ENCODE peak calls at places on chromosomes 5 and 9, in eight cellular contexts. One of them, this sample, is unnamed.

GRCh38 chr5:150514708-150515211 is 6.8 kb downstream of the NDST1 start:
- DNase-seq in HTR-8/SVneo: no peak
- DNase-seq in stimulated activated CD4-positive, alpha-beta T cell treated with anti-CD3 and anti-CD28 coated beads, Interleukin-4, amount 100 ng/mL, for 48 hours: no peak
- DNase-seq in esophagus squamous epithelium: no peak
- DNase-seq in pancreas: peak; percentile 57
- DNase-seq in KBM-7: no peak
- DNase-seq in activated naive CD4-positive, alpha-beta T cell: no peak
- DNase-seq in tibial nerve: no peak
- DNase-seq in this sample: no peak

GRCh38 chr5:167702014-167702413 is 589.4 kb upstream of the WWC1 start:
- DNase-seq in HTR-8/SVneo: no peak
- DNase-seq in stimulated activated CD4-positive, alpha-beta T cell treated with anti-CD3 and anti-CD28 coated beads, Interleukin-4, amount 100 ng/mL, for 48 hours: no peak
- DNase-seq in esophagus squamous epithelium: no peak
- DNase-seq in pancreas: no peak
- DNase-seq in KBM-7: no peak
- DNase-seq in activated naive CD4-positive, alpha-beta T cell: no peak
- DNase-seq in tibial nerve: no peak
- DNase-seq in this sample: peak; percentile 82

GRCh38 chr9:113649054-113649453 is 185.5 kb downstream of the RGS3 start:
- DNase-seq in HTR-8/SVneo: no peak
- DNase-seq in stimulated activated CD4-positive, alpha-beta T cell treated with anti-CD3 and anti-CD28 coated beads, Interleukin-4, amount 100 ng/mL, for 48 hours: no peak
- DNase-seq in esophagus squamous epithelium: no peak
- DNase-seq in pancreas: no peak
- DNase-seq in KBM-7: no peak
- DNase-seq in activated naive CD4-positive, alpha-beta T cell: no peak
- DNase-seq in tibial nerve: no peak
- DNase-seq in this sample: peak; percentile 23

GRCh38 chr9:134637696-134638502 is 3.7 kb upstream of the COL5A1 start:
- DNase-seq in HTR-8/SVneo: no peak
- DNase-seq in stimulated activated CD4-positive, alpha-beta T cell treated with anti-CD3 and anti-CD28 coated beads, Interleukin-4, amount 100 ng/mL, for 48 hours: no peak
- DNase-seq in esophagus squamous epithelium: no peak
- DNase-seq in pancreas: no peak
- DNase-seq in KBM-7: no peak
- DNase-seq in activated naive CD4-positive, alpha-beta T cell: no peak
- DNase-seq in tibial nerve: no peak
- DNase-seq in this sample: no peak

GRCh38 chr9:37172511-37172910 is 52.1 kb downstream of the ZCCHC7 start:
- DNase-seq in HTR-8/SVneo: no peak
- DNase-seq in stimulated activated CD4-positive, alpha-beta T cell treated with anti-CD3 and anti-CD28 coated beads, Interleukin-4, amount 100 ng/mL, for 48 hours: no peak
- DNase-seq in esophagus squamous epithelium: no peak
- DNase-seq in pancreas: no peak
- DNase-seq in KBM-7: no peak
- DNase-seq in activated naive CD4-positive, alpha-beta T cell: no peak
- DNase-seq in tibial nerve: no peak
- DNase-seq in this sample: no peak

GRCh38 chr9:30574355-30575151 is 1809.9 kb upstream of the ACO1 start:
- DNase-seq in HTR-8/SVneo: no peak
- DNase-seq in stimulated activated CD4-positive, alpha-beta T cell treated with anti-CD3 and anti-CD28 coated beads, Interleukin-4, amount 100 ng/mL, for 48 hours: no peak
- DNase-seq in esophagus squamous epithelium: no peak
- DNase-seq in pancreas: peak; percentile 6
- DNase-seq in KBM-7: no peak
- DNase-seq in activated naive CD4-positive, alpha-beta T cell: no peak
- DNase-seq in tibial nerve: no peak
- DNase-seq in this sample: no peak

GRCh38 chr5:138849439-138849838 is 25.7 kb downstream of the LRRTM2 start:
- DNase-seq in HTR-8/SVneo: no peak
- DNase-seq in stimulated activated CD4-positive, alpha-beta T cell treated with anti-CD3 and anti-CD28 coated beads, Interleukin-4, amount 100 ng/mL, for 48 hours: no peak
- DNase-seq in esophagus squamous epithelium: no peak
- DNase-seq in pancreas: no peak
- DNase-seq in KBM-7: no peak
- DNase-seq in activated naive CD4-positive, alpha-beta T cell: no peak
- DNase-seq in tibial nerve: no peak
- DNase-seq in this sample: no peak

GRCh38 chr9:26939934-26940711 is 6.9 kb downstream of the PLAA start:
- DNase-seq in HTR-8/SVneo: no peak
- DNase-seq in stimulated activated CD4-positive, alpha-beta T cell treated with anti-CD3 and anti-CD28 coated beads, Interleukin-4, amount 100 ng/mL, for 48 hours: no peak
- DNase-seq in esophagus squamous epithelium: no peak
- DNase-seq in pancreas: no peak
- DNase-seq in KBM-7: no peak
- DNase-seq in activated naive CD4-positive, alpha-beta T cell: no peak
- DNase-seq in tibial nerve: no peak
- DNase-seq in this sample: no peak

GRCh38 chr5:7615566-7616061 is 219.7 kb downstream of the ADCY2 start:
- DNase-seq in HTR-8/SVneo: no peak
- DNase-seq in stimulated activated CD4-positive, alpha-beta T cell treated with anti-CD3 and anti-CD28 coated beads, Interleukin-4, amount 100 ng/mL, for 48 hours: no peak
- DNase-seq in esophagus squamous epithelium: no peak
- DNase-seq in pancreas: no peak
- DNase-seq in KBM-7: no peak
- DNase-seq in activated naive CD4-positive, alpha-beta T cell: no peak
- DNase-seq in tibial nerve: no peak
- DNase-seq in this sample: no peak

GRCh38 chr5:113281194-113281593 is 153.6 kb downstream of the TSSK1B start:
- DNase-seq in HTR-8/SVneo: no peak
- DNase-seq in stimulated activated CD4-positive, alpha-beta T cell treated with anti-CD3 and anti-CD28 coated beads, Interleukin-4, amount 100 ng/mL, for 48 hours: no peak
- DNase-seq in esophagus squamous epithelium: no peak
- DNase-seq in pancreas: no peak
- DNase-seq in KBM-7: no peak
- DNase-seq in activated naive CD4-positive, alpha-beta T cell: no peak
- DNase-seq in tibial nerve: no peak
- DNase-seq in this sample: no peak

GRCh38 chr5:9878196-9878595 is 248.0 kb upstream of the TAS2R1 start:
- DNase-seq in HTR-8/SVneo: no peak
- DNase-seq in stimulated activated CD4-positive, alpha-beta T cell treated with anti-CD3 and anti-CD28 coated beads, Interleukin-4, amount 100 ng/mL, for 48 hours: no peak
- DNase-seq in esophagus squamous epithelium: no peak
- DNase-seq in pancreas: no peak
- DNase-seq in KBM-7: no peak
- DNase-seq in activated naive CD4-positive, alpha-beta T cell: no peak
- DNase-seq in tibial nerve: no peak
- DNase-seq in this sample: no peak

GRCh38 chr5:14438195-14438606 is 143.4 kb upstream of the OTULINL start:
- DNase-seq in HTR-8/SVneo: no peak
- DNase-seq in stimulated activated CD4-positive, alpha-beta T cell treated with anti-CD3 and anti-CD28 coated beads, Interleukin-4, amount 100 ng/mL, for 48 hours: no peak
- DNase-seq in esophagus squamous epithelium: no peak
- DNase-seq in pancreas: no peak
- DNase-seq in KBM-7: no peak
- DNase-seq in activated naive CD4-positive, alpha-beta T cell: no peak
- DNase-seq in tibial nerve: no peak
- DNase-seq in this sample: no peak

GRCh38 chr9:8727191-8727590 is 927.6 kb upstream of the DMAC1 start:
- DNase-seq in HTR-8/SVneo: no peak
- DNase-seq in stimulated activated CD4-positive, alpha-beta T cell treated with anti-CD3 and anti-CD28 coated beads, Interleukin-4, amount 100 ng/mL, for 48 hours: no peak
- DNase-seq in esophagus squamous epithelium: no peak
- DNase-seq in pancreas: no peak
- DNase-seq in KBM-7: no peak
- DNase-seq in activated naive CD4-positive, alpha-beta T cell: no peak
- DNase-seq in tibial nerve: no peak
- DNase-seq in this sample: no peak

GRCh38 chr5:65625743-65626142 is 916 bp downstream of the SHLD3 start:
- DNase-seq in HTR-8/SVneo: no peak
- DNase-seq in stimulated activated CD4-positive, alpha-beta T cell treated with anti-CD3 and anti-CD28 coated beads, Interleukin-4, amount 100 ng/mL, for 48 hours: no peak
- DNase-seq in esophagus squamous epithelium: no peak
- DNase-seq in pancreas: no peak
- DNase-seq in KBM-7: no peak
- DNase-seq in activated naive CD4-positive, alpha-beta T cell: no peak
- DNase-seq in tibial nerve: no peak
- DNase-seq in this sample: no peak

GRCh38 chr9:93451762-93452709 is 551 bp downstream of the FAM120A start:
- DNase-seq in HTR-8/SVneo: no peak
- DNase-seq in stimulated activated CD4-positive, alpha-beta T cell treated with anti-CD3 and anti-CD28 coated beads, Interleukin-4, amount 100 ng/mL, for 48 hours: peak; percentile 43
- DNase-seq in esophagus squamous epithelium: no peak
- DNase-seq in pancreas: peak; percentile 62
- DNase-seq in KBM-7: peak; percentile 52
- DNase-seq in activated naive CD4-positive, alpha-beta T cell: peak; percentile 41
- DNase-seq in tibial nerve: peak; percentile 34
- DNase-seq in this sample: peak; percentile 33

GRCh38 chr9:87614402-87614801 is 111.5 kb upstream of the CTSL start:
- DNase-seq in HTR-8/SVneo: no peak
- DNase-seq in stimulated activated CD4-positive, alpha-beta T cell treated with anti-CD3 and anti-CD28 coated beads, Interleukin-4, amount 100 ng/mL, for 48 hours: no peak
- DNase-seq in esophagus squamous epithelium: no peak
- DNase-seq in pancreas: no peak
- DNase-seq in KBM-7: peak; percentile 76
- DNase-seq in activated naive CD4-positive, alpha-beta T cell: no peak
- DNase-seq in tibial nerve: no peak
- DNase-seq in this sample: no peak

GRCh38 chr5:172509405-172509781 is 55.1 kb upstream of the SH3PXD2B start:
- DNase-seq in HTR-8/SVneo: no peak
- DNase-seq in stimulated activated CD4-positive, alpha-beta T cell treated with anti-CD3 and anti-CD28 coated beads, Interleukin-4, amount 100 ng/mL, for 48 hours: no peak
- DNase-seq in esophagus squamous epithelium: no peak
- DNase-seq in pancreas: no peak
- DNase-seq in KBM-7: no peak
- DNase-seq in activated naive CD4-positive, alpha-beta T cell: no peak
- DNase-seq in tibial nerve: peak; percentile 5
- DNase-seq in this sample: no peak

GRCh38 chr5:135038829-135039525 is 4.9 kb upstream of the PITX1 start:
- DNase-seq in HTR-8/SVneo: no peak
- DNase-seq in stimulated activated CD4-positive, alpha-beta T cell treated with anti-CD3 and anti-CD28 coated beads, Interleukin-4, amount 100 ng/mL, for 48 hours: no peak
- DNase-seq in esophagus squamous epithelium: no peak
- DNase-seq in pancreas: no peak
- DNase-seq in KBM-7: no peak
- DNase-seq in activated naive CD4-positive, alpha-beta T cell: no peak
- DNase-seq in tibial nerve: no peak
- DNase-seq in this sample: no peak

GRCh38 chr5:55866485-55866884 is 15.3 kb downstream of the IL31RA start:
- DNase-seq in HTR-8/SVneo: no peak
- DNase-seq in stimulated activated CD4-positive, alpha-beta T cell treated with anti-CD3 and anti-CD28 coated beads, Interleukin-4, amount 100 ng/mL, for 48 hours: no peak
- DNase-seq in esophagus squamous epithelium: no peak
- DNase-seq in pancreas: peak; percentile 26
- DNase-seq in KBM-7: no peak
- DNase-seq in activated naive CD4-positive, alpha-beta T cell: no peak
- DNase-seq in tibial nerve: no peak
- DNase-seq in this sample: no peak

GRCh38 chr5:83724915-83725314 is 4.3 kb upstream of the HAPLN1 start:
- DNase-seq in HTR-8/SVneo: peak; percentile 12
- DNase-seq in stimulated activated CD4-positive, alpha-beta T cell treated with anti-CD3 and anti-CD28 coated beads, Interleukin-4, amount 100 ng/mL, for 48 hours: no peak
- DNase-seq in esophagus squamous epithelium: no peak
- DNase-seq in pancreas: no peak
- DNase-seq in KBM-7: no peak
- DNase-seq in activated naive CD4-positive, alpha-beta T cell: no peak
- DNase-seq in tibial nerve: no peak
- DNase-seq in this sample: no peak

GRCh38 chr5:171494452-171495121 is 75.1 kb downstream of the FGF18 start:
- DNase-seq in HTR-8/SVneo: peak; percentile 84
- DNase-seq in stimulated activated CD4-positive, alpha-beta T cell treated with anti-CD3 and anti-CD28 coated beads, Interleukin-4, amount 100 ng/mL, for 48 hours: no peak
- DNase-seq in esophagus squamous epithelium: no peak
- DNase-seq in pancreas: peak; percentile 32
- DNase-seq in KBM-7: peak; percentile 27
- DNase-seq in activated naive CD4-positive, alpha-beta T cell: no peak
- DNase-seq in tibial nerve: peak; percentile 72
- DNase-seq in this sample: peak; percentile 79

GRCh38 chr9:117076571-117077300 is 338.1 kb downstream of the ASTN2 start:
- DNase-seq in HTR-8/SVneo: no peak
- DNase-seq in stimulated activated CD4-positive, alpha-beta T cell treated with anti-CD3 and anti-CD28 coated beads, Interleukin-4, amount 100 ng/mL, for 48 hours: no peak
- DNase-seq in esophagus squamous epithelium: no peak
- DNase-seq in pancreas: no peak
- DNase-seq in KBM-7: no peak
- DNase-seq in activated naive CD4-positive, alpha-beta T cell: no peak
- DNase-seq in tibial nerve: no peak
- DNase-seq in this sample: no peak

GRCh38 chr9:91948423-91949292 is 1.4 kb downstream of the ROR2 start:
- DNase-seq in HTR-8/SVneo: peak; percentile 55
- DNase-seq in stimulated activated CD4-positive, alpha-beta T cell treated with anti-CD3 and anti-CD28 coated beads, Interleukin-4, amount 100 ng/mL, for 48 hours: peak; percentile 16
- DNase-seq in esophagus squamous epithelium: no peak
- DNase-seq in pancreas: peak; percentile 51
- DNase-seq in KBM-7: no peak
- DNase-seq in activated naive CD4-positive, alpha-beta T cell: no peak
- DNase-seq in tibial nerve: no peak
- DNase-seq in this sample: peak; percentile 85

GRCh38 chr5:78984020-78984610 is 995 bp downstream of the ARSB start:
- DNase-seq in HTR-8/SVneo: peak; percentile 14
- DNase-seq in stimulated activated CD4-positive, alpha-beta T cell treated with anti-CD3 and anti-CD28 coated beads, Interleukin-4, amount 100 ng/mL, for 48 hours: no peak
- DNase-seq in esophagus squamous epithelium: no peak
- DNase-seq in pancreas: no peak
- DNase-seq in KBM-7: no peak
- DNase-seq in activated naive CD4-positive, alpha-beta T cell: no peak
- DNase-seq in tibial nerve: no peak
- DNase-seq in this sample: peak; percentile 9

GRCh38 chr5:6201626-6202025 is 176.7 kb downstream of the MED10 start:
- DNase-seq in HTR-8/SVneo: peak; percentile 32
- DNase-seq in stimulated activated CD4-positive, alpha-beta T cell treated with anti-CD3 and anti-CD28 coated beads, Interleukin-4, amount 100 ng/mL, for 48 hours: no peak
- DNase-seq in esophagus squamous epithelium: no peak
- DNase-seq in pancreas: no peak
- DNase-seq in KBM-7: no peak
- DNase-seq in activated naive CD4-positive, alpha-beta T cell: no peak
- DNase-seq in tibial nerve: no peak
- DNase-seq in this sample: no peak

GRCh38 chr5:12023614-12024241 is 119.5 kb upstream of the CTNND2 start:
- DNase-seq in HTR-8/SVneo: peak; percentile 47
- DNase-seq in stimulated activated CD4-positive, alpha-beta T cell treated with anti-CD3 and anti-CD28 coated beads, Interleukin-4, amount 100 ng/mL, for 48 hours: no peak
- DNase-seq in esophagus squamous epithelium: no peak
- DNase-seq in pancreas: peak; percentile 14
- DNase-seq in KBM-7: peak; percentile 49
- DNase-seq in activated naive CD4-positive, alpha-beta T cell: no peak
- DNase-seq in tibial nerve: peak; percentile 13
- DNase-seq in this sample: peak; percentile 44